ENCODE peak calls at places on chromosome 6, in six cellular contexts. A, L, B, P, O and Z are unnamed samples.

GRCh38 chr6:38110407-38111025 is 291.0 kb downstream of the ZFAND3 start:
- DNase-seq in O (no peak), B (no peak), A (no peak), L (no peak), P (no peak), Z (no peak)

GRCh38 chr6:4703367-4703766 is 72.8 kb upstream of the CDYL start:
- DNase-seq in L (no peak), P (no peak), B (no peak), O (no peak), A (no peak), Z (no peak)

GRCh38 chr6:33297956-33298772 is 578 bp downstream of the RGL2 start:
- DNase-seq in A (peak; percentile 45), O (no peak), P (peak; percentile 85), B (peak; percentile 50), L (peak; percentile 91), Z (peak; percentile 72)

GRCh38 chr6:39980839-39981580 is 46.7 kb upstream of the MOCS1 start:
- DNase-seq in B (no peak), A (peak; percentile 21), L (peak; percentile 60), P (peak; percentile 28), O (no peak), Z (peak; percentile 56)

GRCh38 chr6:81978230-81978629 is 225.7 kb upstream of the TENT5A start:
- DNase-seq in O (no peak), B (no peak), L (no peak), P (no peak), A (no peak), Z (no peak)

GRCh38 chr6:27592481-27593199 is 119.7 kb upstream of the ZNF184 start:
- DNase-seq in B (no peak), L (peak; percentile 84), O (no peak), A (peak; percentile 41), P (peak; percentile 76), Z (peak; percentile 57)

GRCh38 chr6:7819641-7820040 is 90.9 kb downstream of the TXNDC5 start:
- DNase-seq in L (peak; percentile 54), B (no peak), P (no peak), O (no peak), A (no peak), Z (no peak)

GRCh38 chr6:2524090-2524489 is 226.6 kb downstream of the MYLK4 start:
- DNase-seq in O (no peak), P (no peak), B (no peak), A (no peak), L (peak; percentile 24), Z (peak; percentile 13)

GRCh38 chr6:74320715-74321114 is 624.7 kb downstream of the CD109 start:
- DNase-seq in O (no peak), B (no peak), A (no peak), L (no peak), P (no peak), Z (no peak)

GRCh38 chr6:65979120-65979519 is 272.1 kb upstream of the EYS start:
- DNase-seq in A (no peak), P (no peak), O (no peak), L (peak; percentile 1), B (no peak), Z (no peak)

GRCh38 chr6:97160280-97160679 is 122.7 kb downstream of the MMS22L start:
- DNase-seq in A (no peak), O (no peak), B (no peak), L (no peak), P (no peak), Z (no peak)

GRCh38 chr6:158703840-158704822 is 54.3 kb downstream of the SYTL3 start:
- DNase-seq in A (peak; percentile 91), P (peak; percentile 91), B (peak; percentile 50), O (peak; percentile 84), L (peak; percentile 87), Z (peak; percentile 88)

DNA sequence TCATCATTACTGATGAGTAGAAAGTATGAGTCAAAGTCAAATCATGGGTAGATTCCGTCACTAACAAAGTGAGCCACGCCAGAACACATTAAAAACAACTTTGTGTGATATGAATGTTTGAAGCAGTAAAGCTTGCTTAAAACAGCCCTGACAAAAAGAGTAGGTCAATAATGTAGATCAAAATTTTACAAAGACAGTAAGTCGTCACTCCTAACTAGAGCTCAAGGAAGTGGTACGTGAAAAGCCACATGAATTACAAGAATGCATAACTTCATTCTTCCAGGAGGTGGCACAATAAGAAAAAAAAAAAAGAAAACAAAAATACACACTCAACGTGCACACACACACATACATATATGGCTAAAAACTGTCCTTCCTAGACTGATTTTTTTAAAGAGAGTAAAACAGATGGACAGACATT is 69.9 kb downstream of the HACE1 start:
- DNase-seq in B (no peak), O (no peak), P (peak; percentile 29), L (peak; percentile 60), A (no peak), Z (no peak)
- TF ChIP-seq CTCF in B (no peak), O (peak; percentile 50), P (peak; percentile 33), L (no peak), A (peak; percentile 42), Z (peak; percentile 22)

GRCh38 chr6:54419885-54420284 is 111.6 kb downstream of the TINAG start:
- DNase-seq in B (no peak), A (no peak), P (no peak), O (no peak), L (peak; percentile 91), Z (no peak)
- TF ChIP-seq CTCF in B (no peak), A (no peak), P (no peak), O (no peak), L (no peak), Z (no peak)

GRCh38 chr6:43265564-43265963 is 22.3 kb downstream of the TTBK1 start:
- DNase-seq in B (no peak), O (no peak), L (no peak), A (no peak), P (no peak), Z (no peak)
- TF ChIP-seq CTCF in B (no peak), O (no peak), L (no peak), A (no peak), P (no peak), Z (no peak)

GRCh38 chr6:52393780-52394179 is 26.4 kb upstream of the EFHC1 start:
- DNase-seq in P (no peak), B (no peak), L (no peak), A (no peak), O (no peak), Z (no peak)
- TF ChIP-seq CTCF in P (no peak), B (no peak), L (no peak), A (no peak), O (no peak), Z (no peak)